ENCODE peak calls at places on chromosomes 5 and 9, in four cellular contexts. One of them, this sample, is unnamed.

GRCh38 chr5:31824886-31825774 is 186.2 kb downstream of the PDZD2 start:
- DNase-seq in AML-193: peak
- DNase-seq in fibroblast of pulmonary artery: peak
- DNase-seq in SK-MEL-5: peak
- DNase-seq in this sample: peak

GRCh38 chr5:154087260-154087659 is 48.5 kb downstream of the MFAP3 start:
- DNase-seq in AML-193: no peak
- DNase-seq in fibroblast of pulmonary artery: peak
- DNase-seq in SK-MEL-5: peak
- DNase-seq in this sample: peak

GRCh38 chr5:134122530-134122929 is 8.0 kb downstream of the TCF7 start:
- DNase-seq in AML-193: no peak
- DNase-seq in fibroblast of pulmonary artery: no peak
- DNase-seq in SK-MEL-5: no peak
- DNase-seq in this sample: no peak

GRCh38 chr9:105993051-105993854 is 298.9 kb downstream of the TMEM38B start:
- DNase-seq in AML-193: no peak
- DNase-seq in fibroblast of pulmonary artery: no peak
- DNase-seq in SK-MEL-5: peak
- DNase-seq in this sample: no peak

GRCh38 chr9:106697390-106697789 is 165.6 kb upstream of the ZNF462 start:
- DNase-seq in AML-193: no peak
- DNase-seq in fibroblast of pulmonary artery: no peak
- DNase-seq in SK-MEL-5: no peak
- DNase-seq in this sample: no peak

GRCh38 chr5:1446602-1447343 is 1.5 kb upstream of the SLC6A3 start:
- DNase-seq in AML-193: no peak
- DNase-seq in fibroblast of pulmonary artery: no peak
- DNase-seq in SK-MEL-5: no peak
- DNase-seq in this sample: no peak

GRCh38 chr5:96582343-96582742 is 79.8 kb upstream of the CAST start:
- DNase-seq in AML-193: no peak
- DNase-seq in fibroblast of pulmonary artery: no peak
- DNase-seq in SK-MEL-5: no peak
- DNase-seq in this sample: no peak

GRCh38 chr5:107313921-107314320 is 356.8 kb downstream of the EFNA5 start:
- DNase-seq in AML-193: no peak
- DNase-seq in fibroblast of pulmonary artery: no peak
- DNase-seq in SK-MEL-5: no peak
- DNase-seq in this sample: no peak

GRCh38 chr5:175032741-175033151 is 308.4 kb downstream of the MSX2 start:
- DNase-seq in AML-193: no peak
- DNase-seq in fibroblast of pulmonary artery: no peak
- DNase-seq in SK-MEL-5: no peak
- DNase-seq in this sample: no peak

GRCh38 chr5:144332265-144332664 is 161.6 kb downstream of the KCTD16 start:
- DNase-seq in AML-193: no peak
- DNase-seq in fibroblast of pulmonary artery: no peak
- DNase-seq in SK-MEL-5: peak
- DNase-seq in this sample: peak

GRCh38 chr9:90428517-90428916 is 214.1 kb downstream of the DIRAS2 start:
- DNase-seq in AML-193: no peak
- DNase-seq in fibroblast of pulmonary artery: no peak
- DNase-seq in SK-MEL-5: no peak
- DNase-seq in this sample: no peak

GRCh38 chr5:138594305-138595058 is 19.3 kb upstream of the HSPA9 start:
- DNase-seq in AML-193: peak
- DNase-seq in fibroblast of pulmonary artery: no peak
- DNase-seq in SK-MEL-5: peak
- DNase-seq in this sample: no peak

GRCh38 chr5:157612071-157612476 is 36.5 kb upstream of the ADAM19 start:
- DNase-seq in AML-193: no peak
- DNase-seq in fibroblast of pulmonary artery: no peak
- DNase-seq in SK-MEL-5: peak
- DNase-seq in this sample: peak

GRCh38 chr9:75213765-75214164 is 125.5 kb downstream of the OSTF1 start:
- DNase-seq in AML-193: no peak
- DNase-seq in fibroblast of pulmonary artery: no peak
- DNase-seq in SK-MEL-5: no peak
- DNase-seq in this sample: no peak

GRCh38 chr9:106862946-106863740 is at the start of gene ZNF462:
- DNase-seq in AML-193: no peak
- DNase-seq in fibroblast of pulmonary artery: peak
- DNase-seq in SK-MEL-5: peak
- DNase-seq in this sample: peak

GRCh38 chr5:163115011-163115410 is 322.4 kb upstream of the CCNG1 start:
- DNase-seq in AML-193: no peak
- DNase-seq in fibroblast of pulmonary artery: no peak
- DNase-seq in SK-MEL-5: no peak
- DNase-seq in this sample: no peak

GRCh38 chr5:10018670-10019069 is 231.0 kb downstream of the ATPSCKMT start:
- DNase-seq in AML-193: no peak
- DNase-seq in fibroblast of pulmonary artery: peak
- DNase-seq in SK-MEL-5: no peak
- DNase-seq in this sample: peak

GRCh38 chr9:135796784-135797462 is 94.9 kb downstream of the KCNT1 start:
- DNase-seq in AML-193: no peak
- DNase-seq in fibroblast of pulmonary artery: no peak
- DNase-seq in SK-MEL-5: no peak
- DNase-seq in this sample: no peak

This sample was measured in MCF 10A.